ENCODE peak calls at places on chromosome 1, in eight cellular contexts. X, G, P, O, D, E, M and J are unnamed samples.

GRCh38 chr1:111197598-111198289 is 2.7 kb downstream of the DENND2D start:
- DNase-seq in X (peak; percentile 81), G (no peak), P (no peak), O (no peak), D (no peak), E (no peak), M (no peak), J (no peak)

GRCh38 chr1:201064806-201065205 is 41.3 kb upstream of the KIF21B start:
- DNase-seq in X (no peak), G (no peak), P (no peak), O (no peak), D (no peak), E (no peak), M (no peak), J (no peak)

GRCh38 chr1:75345538-75346292 is 211.5 kb downstream of the LHX8 start:
- DNase-seq in X (no peak), G (no peak), P (no peak), O (no peak), D (no peak), E (no peak), M (no peak), J (peak; percentile 49)

GRCh38 chr1:192914696-192915095 is 105.9 kb downstream of the RGS2 start:
- DNase-seq in X (no peak), G (no peak), P (no peak), O (no peak), D (no peak), E (no peak), M (no peak), J (peak; percentile 90)

GRCh38 chr1:155713054-155713453 is 24.2 kb downstream of the DAP3 start:
- DNase-seq in X (no peak), G (no peak), P (no peak), O (no peak), D (no peak), E (no peak), M (no peak), J (no peak)

GRCh38 chr1:55893155-55893554 is 678.0 kb upstream of the USP24 start:
- DNase-seq in X (peak; percentile 68), G (no peak), P (no peak), O (no peak), D (no peak), E (no peak), M (peak; percentile 24), J (peak; percentile 78)

GRCh38 chr1:1858382-1859086 is 32.4 kb downstream of the GNB1 start:
- DNase-seq in X (peak; percentile 72), G (peak; percentile 29), P (peak; percentile 87), O (peak; percentile 34), D (peak; percentile 89), E (no peak), M (peak; percentile 68), J (peak; percentile 44)

GRCh38 chr1:99756598-99756997 is 9.8 kb downstream of the FRRS1 start:
- DNase-seq in X (no peak), G (no peak), P (no peak), O (no peak), D (no peak), E (no peak), M (no peak), J (peak; percentile 99)

GRCh38 chr1:196501760-196502428 is 106.3 kb downstream of the KCNT2 start:
- DNase-seq in X (no peak), G (no peak), P (no peak), O (no peak), D (no peak), E (no peak), M (no peak), J (peak; percentile 86)

GRCh38 chr1:159594581-159594980 is 7.0 kb downstream of the APCS start:
- DNase-seq in X (no peak), G (no peak), P (no peak), O (no peak), D (no peak), E (no peak), M (no peak), J (peak; percentile 13)

GRCh38 chr1:174023438-174023837 is 1.3 kb upstream of the RC3H1 start:
- DNase-seq in X (peak; percentile 74), G (no peak), P (peak; percentile 8), O (peak; percentile 46), D (no peak), E (no peak), M (peak; percentile 19), J (peak; percentile 82)

GRCh38 chr1:245566952-245567351 is 412.2 kb downstream of the KIF26B start:
- DNase-seq in X (no peak), G (no peak), P (no peak), O (no peak), D (peak; percentile 76), E (no peak), M (no peak), J (peak; percentile 32)

GRCh38 chr1:86645866-86646647 is 58.3 kb upstream of the SH3GLB1 start:
- DNase-seq in X (no peak), G (no peak), P (no peak), O (no peak), D (no peak), E (no peak), M (no peak), J (no peak)

GRCh38 chr1:228147768-228148167 is 2.0 kb upstream of the GJC2 start:
- DNase-seq in X (no peak), G (no peak), P (no peak), O (no peak), D (no peak), E (no peak), M (no peak), J (no peak)

GRCh38 chr1:19792237-19793002 is 7.3 kb downstream of the TMCO4 start:
- DNase-seq in X (no peak), G (no peak), P (no peak), O (no peak), D (no peak), E (no peak), M (no peak), J (no peak)

GRCh38 chr1:42966688-42967609 is 8.3 kb upstream of the SLC2A1 start:
- DNase-seq in X (peak; percentile 57), G (no peak), P (peak; percentile 99), O (no peak), D (peak; percentile 89), E (peak; percentile 76), M (peak; percentile 39), J (peak; percentile 98)

GRCh38 chr1:205354259-205354904 is 2.3 kb downstream of the KLHDC8A start:
- DNase-seq in X (peak; percentile 90), G (peak; percentile 79), P (peak; percentile 26), O (peak; percentile 71), D (peak; percentile 50), E (peak; percentile 56), M (no peak), J (peak; percentile 66)

GRCh38 chr1:165143437-165144065 is 213.0 kb downstream of the LMX1A start:
- DNase-seq in X (peak; percentile 62), G (peak; percentile 40), P (no peak), O (no peak), D (no peak), E (no peak), M (no peak), J (no peak)

GRCh38 chr1:56336972-56337371 is 242.4 kb downstream of the PLPP3 start:
- DNase-seq in X (no peak), G (no peak), P (no peak), O (no peak), D (no peak), E (no peak), M (no peak), J (no peak)

GRCh38 chr1:183025782-183026774 is 2.9 kb downstream of the LAMC1 start:
- DNase-seq in X (no peak), G (no peak), P (no peak), O (no peak), D (no peak), E (no peak), M (peak; percentile 35), J (peak; percentile 89)

GRCh38 chr1:39576016-39576657 is 453 bp downstream of the PABPC4 start:
- DNase-seq in X (peak; percentile 39), G (peak; percentile 34), P (peak; percentile 81), O (peak; percentile 54), D (peak; percentile 45), E (no peak), M (no peak), J (no peak)

GRCh38 chr1:41925712-41926111 is 7.0 kb upstream of the HIVEP3 start:
- DNase-seq in X (peak; percentile 36), G (no peak), P (no peak), O (no peak), D (no peak), E (no peak), M (peak; percentile 29), J (no peak)

GRCh38 chr1:110466646-110467280 is 15.8 kb downstream of the PROK1 start:
- DNase-seq in X (no peak), G (no peak), P (no peak), O (no peak), D (no peak), E (no peak), M (no peak), J (no peak)

GRCh38 chr1:162571696-162572095 is 10.2 kb downstream of the UAP1 start:
- DNase-seq in X (no peak), G (no peak), P (no peak), O (no peak), D (no peak), E (no peak), M (no peak), J (no peak)

GRCh38 chr1:4627353-4627752 is 27.1 kb upstream of the AJAP1 start:
- DNase-seq in X (no peak), G (no peak), P (no peak), O (no peak), D (no peak), E (no peak), M (no peak), J (no peak)

GRCh38 chr1:67166196-67166595 is at the start of gene IL23R:
- DNase-seq in X (no peak), G (no peak), P (no peak), O (no peak), D (no peak), E (no peak), M (no peak), J (no peak)